ENCODE peak calls at places on chromosomes 13 and 19, in six cellular contexts. T is A549, G is GM12878, B is IMR-90, R is HepG2, K is K562. C is an unnamed sample.
A peak's percentile ranks its signal among the peaks of the same experiment; 100 is the strongest.

GRCh38 chr19:4624733-4625362 is 14.5 kb upstream of the TNFAIP8L1 start:
- DNase-seq in R (peak; percentile 66), K (peak; percentile 69), G (no peak), T (peak; percentile 36), B (peak; percentile 32), C (peak; percentile 53)

GRCh38 chr19:4660181-4660791 is 9.9 kb downstream of the MYDGF start:
- DNase-seq in R (peak; percentile 42), B (no peak), K (peak; percentile 77), G (no peak), T (peak; percentile 39), C (peak; percentile 50)

GRCh38 chr13:53104120-53104519 is 75.5 kb downstream of the OLFM4 start:
- DNase-seq in K (no peak), G (no peak), T (no peak), R (no peak), B (no peak), C (no peak)

GRCh38 chr19:52070496-52070895 is 21.9 kb upstream of the ZNF432 start:
- DNase-seq in B (peak; percentile 44), R (no peak), K (no peak), T (no peak), G (no peak), C (no peak)

GRCh38 chr13:111946214-111946613 is 120.7 kb upstream of the SOX1 start:
- DNase-seq in T (no peak), K (no peak), R (no peak), G (no peak), B (no peak), C (no peak)

GRCh38 chr13:29654807-29655547 is 59.5 kb upstream of the SLC7A1 start:
- DNase-seq in G (no peak), K (no peak), B (peak; percentile 86), T (no peak), R (no peak), C (no peak)

GRCh38 chr19:4851551-4852290 is 15.7 kb downstream of the PLIN3 start:
- DNase-seq in G (no peak), K (peak; percentile 73), T (peak; percentile 52), R (peak; percentile 85), B (peak; percentile 42), C (peak; percentile 78)

GRCh38 chr19:17555929-17556813 is 722 bp downstream of the COLGALT1 start:
- DNase-seq in T (no peak), R (no peak), G (no peak), K (peak; percentile 78), B (peak; percentile 44), C (no peak)

GRCh38 chr19:6772866-6773322 is 386 bp downstream of the VAV1 start:
- DNase-seq in T (no peak), G (no peak), K (no peak), R (no peak), B (no peak), C (no peak)

GRCh38 chr19:7722231-7722651 is 9.7 kb downstream of the CLEC4G start:
- DNase-seq in R (no peak), T (no peak), G (peak; percentile 70), K (no peak), B (no peak), C (no peak)

GRCh38 chr13:79749985-79750551 is 269.1 kb downstream of the NDFIP2 start:
- DNase-seq in K (no peak), G (no peak), T (no peak), R (no peak), B (peak; percentile 97), C (no peak)

GRCh38 chr13:76992548-76993001 is 694 bp downstream of the CLN5 start:
- DNase-seq in B (peak; percentile 23), G (no peak), K (peak; percentile 39), T (peak; percentile 10), R (no peak), C (peak; percentile 42)

GRCh38 chr19:19526581-19527370 is 1.9 kb upstream of the YJEFN3 start:
- DNase-seq in B (no peak), K (no peak), T (no peak), G (no peak), R (no peak), C (no peak)

GRCh38 chr19:5697022-5697889 is 7.2 kb downstream of the RPL36 start:
- DNase-seq in G (no peak), K (no peak), B (no peak), T (no peak), R (no peak), C (no peak)

GRCh38 chr19:29529646-29530548 is 4.1 kb downstream of the VSTM2B start:
- DNase-seq in B (no peak), K (no peak), T (no peak), G (no peak), R (no peak), C (no peak)

GRCh38 chr13:112133489-112134149 is 66.7 kb downstream of the SOX1 start:
- DNase-seq in R (no peak), G (no peak), B (no peak), T (no peak), K (no peak), C (no peak)

GRCh38 chr19:15628236-15629002 is 12.3 kb upstream of the CYP4F3 start:
- DNase-seq in K (no peak), G (no peak), R (no peak), T (no peak), B (no peak), C (no peak)

DNA sequence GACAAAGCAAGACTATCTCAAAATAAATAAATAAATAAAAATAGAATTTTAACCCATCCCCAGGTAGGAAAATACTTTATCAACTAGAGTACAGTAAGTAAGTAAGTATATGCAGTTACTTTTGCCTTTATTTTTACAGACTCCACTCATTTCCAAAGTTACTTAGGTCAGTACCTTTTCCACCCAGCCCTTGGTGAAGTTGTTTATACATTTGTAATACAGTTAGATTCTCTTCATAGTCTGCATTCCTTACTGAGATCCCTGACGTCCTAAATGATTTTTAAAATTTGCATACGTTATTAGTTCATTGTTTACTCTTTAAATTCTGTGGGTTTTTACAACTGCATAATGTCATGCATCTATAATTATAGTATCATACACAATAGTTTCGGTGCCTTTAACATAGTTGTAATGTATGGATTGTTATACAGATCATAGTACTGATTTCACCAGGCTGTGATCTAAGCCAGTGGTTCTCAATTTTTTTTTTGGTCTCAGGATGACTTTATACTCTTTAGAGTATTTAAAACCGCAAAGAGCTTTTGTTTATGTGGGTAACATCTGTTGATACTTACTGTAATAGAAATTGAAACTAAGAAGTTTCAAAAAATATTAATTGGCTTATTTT is 10.4 kb downstream of the SETDB2 start:
- DNase-seq in B (peak; percentile 88), R (no peak), T (no peak), K (no peak), G (no peak), C (no peak)
- TF ChIP-seq BHLHE40 in B (no peak), R (no peak), T (no peak), K (no peak), G (peak; percentile 43), C (no peak)

GRCh38 chr19:55088021-55088451 is 12.4 kb downstream of the EPS8L1 start:
- DNase-seq in R (no peak), T (no peak), G (no peak), K (no peak), B (no peak), C (no peak)

GRCh38 chr19:55087542-55087935 is 11.9 kb downstream of the EPS8L1 start:
- DNase-seq in T (no peak), K (no peak), G (no peak), B (peak; percentile 16), R (no peak), C (no peak)

GRCh38 chr19:55088543-55089265 is 13.0 kb downstream of the EPS8L1 start:
- DNase-seq in G (no peak), T (peak; percentile 81), R (peak; percentile 59), B (peak; percentile 43), K (peak; percentile 87), C (peak; percentile 82)

GRCh38 chr19:55085923-55086715 is 10.4 kb downstream of the EPS8L1 start:
- DNase-seq in G (no peak), R (no peak), K (no peak), T (no peak), B (no peak), C (no peak)

GRCh38 chr19:55086730-55087541 is 11.3 kb downstream of the EPS8L1 start:
- DNase-seq in R (no peak), B (peak; percentile 91), T (no peak), G (no peak), K (no peak), C (no peak)
- TF ChIP-seq BHLHE40 in R (no peak), B (peak; percentile 4), T (no peak), G (no peak), K (no peak), C (no peak)

DNA sequence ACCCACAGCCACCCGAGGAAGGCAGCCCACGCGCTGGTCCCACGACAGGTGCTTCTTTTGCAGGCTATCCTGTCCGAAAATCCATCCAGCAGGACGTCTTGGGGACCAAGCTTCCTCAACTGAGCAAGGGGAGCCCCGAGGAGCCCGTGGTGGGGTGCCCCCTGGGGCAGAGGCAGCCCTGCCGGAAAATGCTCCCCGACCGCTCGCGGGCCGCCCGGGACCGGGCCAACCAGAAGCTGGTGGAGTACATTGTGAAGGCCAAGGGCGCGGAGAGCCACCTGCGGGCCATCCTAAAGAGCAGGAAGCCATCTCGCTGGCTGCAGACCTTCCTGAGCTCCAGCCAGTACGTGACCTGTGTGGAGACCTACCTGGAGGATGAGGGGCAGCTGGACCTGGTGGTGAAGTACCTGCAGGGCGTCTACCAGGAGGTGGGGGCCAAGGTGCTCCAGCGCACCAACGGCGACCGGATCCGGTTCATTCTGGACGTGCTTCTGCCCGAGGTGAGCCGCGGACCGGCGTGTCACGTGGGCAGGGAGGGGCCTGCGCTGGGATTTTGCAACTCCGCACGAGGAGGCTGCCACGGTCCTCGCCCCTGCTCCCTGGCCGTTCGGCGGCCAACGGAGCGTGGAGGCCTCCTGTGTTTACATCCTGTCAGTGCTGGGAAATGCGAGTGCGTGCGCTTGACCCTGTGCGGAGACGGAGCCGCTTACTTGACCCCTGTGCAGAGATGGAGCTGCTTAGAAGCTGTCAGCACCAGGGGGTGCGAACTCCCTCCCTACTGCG is 12.9 kb upstream of the NDUFS7 start:
- DNase-seq in B (no peak), K (no peak), T (no peak), R (no peak), G (no peak), C (no peak)
- TF ChIP-seq BHLHE40 in B (no peak), K (no peak), T (no peak), R (no peak), G (no peak), C (no peak)

GRCh38 chr19:2629491-2630351 is 72.8 kb downstream of the GNG7 start:
- DNase-seq in R (peak; percentile 58), B (no peak), G (no peak), T (no peak), K (no peak), C (no peak)

GRCh38 chr19:2627855-2628254 is 74.6 kb downstream of the GNG7 start:
- DNase-seq in T (no peak), G (no peak), B (peak; percentile 49), K (no peak), R (no peak), C (no peak)

GRCh38 chr19:2625434-2625833 is 77.1 kb downstream of the GNG7 start:
- DNase-seq in T (no peak), B (no peak), K (no peak), R (no peak), G (no peak), C (no peak)

GRCh38 chr19:2628597-2628996 is 73.9 kb downstream of the GNG7 start:
- DNase-seq in G (no peak), K (no peak), T (no peak), R (no peak), B (no peak), C (no peak)

GRCh38 chr19:2627319-2627829 is 75.1 kb downstream of the GNG7 start:
- DNase-seq in G (no peak), T (peak; percentile 76), K (no peak), R (peak; percentile 68), B (peak; percentile 99), C (no peak)
- TF ChIP-seq BHLHE40 in G (peak; percentile 49), T (peak; percentile 82), K (peak; percentile 27), R (peak; percentile 75), B (peak; percentile 97), C (no peak)